ENCODE peak calls at places on chromosome 20, in seven cellular contexts. Y, U, O, T, E, C and P are unnamed samples.

GRCh38 chr20:20820780-20821495 is 108.5 kb upstream of the RALGAPA2 start:
- DNase-seq in Y (no peak), U (no peak), O (no peak), T (no peak), E (no peak), C (no peak), P (no peak)

GRCh38 chr20:50813101-50813643 is 18.3 kb downstream of the BCAS4 start:
- DNase-seq in Y (no peak), U (no peak), O (no peak), T (no peak), E (no peak), C (no peak), P (no peak)

GRCh38 chr20:1489764-1490436 is 1.3 kb downstream of the SIRPB2 start:
- DNase-seq in Y (peak; percentile 88), U (peak; percentile 29), O (no peak), T (peak; percentile 82), E (no peak), C (no peak), P (no peak)

GRCh38 chr20:7387638-7388193 is 552.5 kb downstream of the HAO1 start:
- DNase-seq in Y (no peak), U (no peak), O (no peak), T (no peak), E (no peak), C (no peak), P (no peak)

GRCh38 chr20:2237059-2237458 is 58.7 kb upstream of the TGM3 start:
- DNase-seq in Y (peak; percentile 97), U (no peak), O (no peak), T (peak; percentile 69), E (peak; percentile 100), C (peak; percentile 27), P (no peak)

GRCh38 chr20:45538209-45538798 is 978 bp downstream of the WFDC6 start:
- DNase-seq in Y (peak; percentile 90), U (no peak), O (no peak), T (peak; percentile 93), E (no peak), C (no peak), P (no peak)

GRCh38 chr20:12982098-12982497 is 26.7 kb upstream of the SPTLC3 start:
- DNase-seq in Y (peak; percentile 8), U (no peak), O (no peak), T (peak; percentile 39), E (no peak), C (no peak), P (no peak)

GRCh38 chr20:20547221-20547875 is 165.1 kb downstream of the RALGAPA2 start:
- DNase-seq in Y (peak; percentile 61), U (no peak), O (no peak), T (peak; percentile 54), E (peak; percentile 73), C (peak; percentile 28), P (no peak)

GRCh38 chr20:44098657-44099056 is 88.3 kb downstream of the JPH2 start:
- DNase-seq in Y (no peak), U (no peak), O (no peak), T (no peak), E (no peak), C (no peak), P (no peak)

GRCh38 chr20:5931411-5931810 is 18.9 kb downstream of the TRMT6 start:
- DNase-seq in Y (no peak), U (no peak), O (no peak), T (no peak), E (no peak), C (no peak), P (no peak)

GRCh38 chr20:53940883-53941546 is 129.4 kb downstream of the BCAS1 start:
- DNase-seq in Y (peak; percentile 83), U (peak; percentile 92), O (no peak), T (peak; percentile 91), E (peak; percentile 96), C (no peak), P (no peak)

GRCh38 chr20:37521091-37521771 is at the start of gene NNAT:
- DNase-seq in Y (no peak), U (no peak), O (no peak), T (no peak), E (no peak), C (no peak), P (no peak)

GRCh38 chr20:7540018-7540417 is 400.2 kb downstream of the HAO1 start:
- DNase-seq in Y (no peak), U (no peak), O (no peak), T (no peak), E (no peak), C (peak; percentile 11), P (no peak)

GRCh38 chr20:22799687-22800086 is 215.3 kb upstream of the FOXA2 start:
- DNase-seq in Y (no peak), U (no peak), O (no peak), T (no peak), E (no peak), C (no peak), P (no peak)

GRCh38 chr20:58897493-58897892 is 45.0 kb downstream of the GNAS start:
- DNase-seq in Y (no peak), U (no peak), O (no peak), T (no peak), E (no peak), C (no peak), P (no peak)
- H3K4me1 ChIP-seq in Y (peaks cover 24% of the 10 kb centered on the region), U (peaks cover 51% of the 10 kb centered on the region), O (peaks cover 3% of the 10 kb centered on the region), T (peaks cover 25% of the 10 kb centered on the region), E (peaks cover 23% of the 10 kb centered on the region), C (peaks cover 52% of the 10 kb centered on the region), P (peaks cover 28% of the 10 kb centered on the region)

DNA sequence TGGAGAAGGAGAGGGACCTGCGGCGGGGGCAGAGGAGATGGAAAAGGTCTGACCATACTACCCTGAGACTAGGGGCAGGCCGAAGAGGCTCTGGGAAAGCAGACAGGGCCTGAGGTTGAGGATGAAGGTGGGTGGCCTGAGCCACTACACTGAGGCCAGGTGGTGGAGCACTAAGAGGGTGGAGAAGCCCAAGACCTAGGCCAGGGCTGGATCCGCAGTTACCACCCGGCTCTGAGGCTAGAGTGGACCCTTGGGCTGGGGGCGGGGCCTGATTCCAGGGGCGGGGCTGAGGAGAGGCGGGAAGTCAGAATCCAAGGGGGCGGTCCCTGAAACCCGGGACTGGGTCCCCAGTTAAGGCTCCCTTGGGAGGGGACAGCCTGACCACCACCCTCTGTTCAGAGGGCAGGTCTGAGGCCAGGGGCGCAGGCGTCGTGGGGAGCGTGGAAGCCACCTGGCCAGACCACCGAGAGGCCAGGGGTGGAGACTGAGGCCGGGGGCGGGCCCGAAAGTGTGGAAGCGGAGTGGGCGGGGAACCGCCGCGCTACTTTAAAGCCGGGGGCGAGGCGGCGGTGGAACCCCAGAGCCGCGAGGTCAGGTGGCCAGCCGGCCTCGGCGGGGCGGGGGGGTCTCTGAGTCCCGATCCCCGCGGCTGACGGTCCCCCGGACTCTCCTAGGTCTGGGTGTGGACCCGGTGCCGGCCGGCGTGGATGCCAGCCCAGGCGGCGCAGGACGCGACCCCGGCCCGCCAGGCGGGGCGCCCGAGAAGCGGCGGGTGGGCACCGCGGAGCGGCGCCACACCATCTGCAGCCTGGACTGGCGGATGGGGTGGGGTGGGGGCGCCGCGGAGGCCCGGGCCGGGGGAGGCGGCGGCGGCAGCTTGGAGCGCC is 8.3 kb downstream of the CCM2L start:
- DNase-seq in Y (peak; percentile 19), U (peak; percentile 66), O (peak; percentile 88), T (peak; percentile 53), E (no peak), C (peak; percentile 90), P (no peak)
- TF ChIP-seq EZH2 in Y (peak; percentile 40), U (no peak), O (no peak), T (peak; percentile 33), E (peak; percentile 91), C (no peak), P (no peak)

DNA sequence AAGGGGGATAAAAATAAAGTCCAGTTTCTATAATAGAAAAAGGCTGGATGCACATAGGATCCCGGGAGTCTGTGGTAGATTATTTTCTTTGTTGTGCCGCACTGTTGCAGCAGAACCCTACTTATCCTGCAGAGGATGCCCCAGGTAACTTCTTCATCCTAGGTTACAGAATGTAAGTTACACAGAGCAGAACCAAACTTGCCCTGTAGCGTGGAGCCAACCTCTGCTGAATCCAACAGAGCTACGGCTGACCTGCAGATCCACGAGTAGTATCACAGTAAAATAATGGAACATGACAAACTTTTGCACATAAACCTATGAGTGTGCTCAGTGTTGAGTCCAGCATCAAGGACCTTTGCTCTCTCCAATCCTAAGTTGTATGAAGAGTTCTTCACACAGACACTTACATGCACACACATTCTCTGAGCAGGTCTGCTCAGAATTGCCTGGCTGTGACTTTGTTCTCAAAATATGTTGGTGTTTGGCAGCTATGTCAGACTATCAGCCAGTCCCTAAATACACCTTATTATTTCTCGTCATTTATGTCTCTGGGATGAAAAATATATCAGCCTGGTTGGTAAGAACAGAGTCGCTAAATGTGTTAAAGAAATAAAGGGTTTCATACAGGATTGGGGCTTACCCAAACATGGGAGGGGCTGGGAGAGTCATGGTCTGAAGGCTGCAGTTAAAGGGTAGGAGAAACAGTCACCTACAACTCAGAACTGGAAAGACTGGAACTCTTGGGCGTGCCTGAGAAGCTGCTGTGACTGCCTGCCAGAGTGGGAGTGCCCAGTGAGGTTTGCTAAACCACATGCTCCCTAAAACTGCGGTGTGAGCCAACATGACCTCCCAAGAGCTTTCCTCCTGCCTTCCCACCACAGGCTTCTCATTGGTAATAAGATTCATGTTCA is 165.1 kb upstream of the SLC24A3 start:
- DNase-seq in Y (peak; percentile 81), U (no peak), O (no peak), T (peak; percentile 92), E (no peak), C (peak; percentile 35), P (no peak)
- H3K4me1 ChIP-seq in Y (peaks cover 13% of the 10 kb centered on the region), U (no peaks in the 10 kb centered on the region), O (no peaks in the 10 kb centered on the region), T (peaks cover 16% of the 10 kb centered on the region), E (no peaks in the 10 kb centered on the region), C (no peaks in the 10 kb centered on the region), P (no peaks in the 10 kb centered on the region)

DNA sequence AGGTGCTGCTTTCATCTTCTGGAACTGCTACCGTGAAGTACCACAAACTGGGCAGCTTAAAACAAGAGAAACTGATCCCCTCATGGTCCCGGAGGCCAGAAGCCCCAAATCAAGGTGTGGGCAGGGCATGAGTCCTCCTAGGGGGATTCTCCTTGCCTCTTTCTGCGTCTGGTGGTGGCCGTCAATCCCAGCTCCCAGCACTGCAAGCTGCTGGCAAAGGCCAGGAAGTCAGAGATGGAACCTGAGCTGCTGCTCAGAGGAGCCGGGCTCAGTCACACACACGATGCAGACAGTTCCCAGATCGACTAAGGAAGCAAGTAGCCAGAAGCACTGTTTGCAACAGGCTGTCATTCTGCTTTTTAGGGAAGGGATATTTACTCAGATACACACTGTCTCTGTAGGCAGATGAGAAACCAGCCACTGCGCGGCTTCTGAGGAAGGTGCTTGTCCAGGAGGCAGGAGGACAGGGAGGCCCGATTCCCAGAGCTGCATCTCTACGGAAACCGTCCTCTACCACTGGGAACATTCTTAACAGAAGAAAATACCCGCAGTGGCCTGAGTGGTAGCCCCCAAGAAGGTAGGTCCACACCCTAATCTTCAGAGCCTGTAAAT is 15.5 kb downstream of the BHLHE23 start:
- DNase-seq in Y (no peak), U (no peak), O (no peak), T (no peak), E (no peak), C (no peak), P (no peak)
- TF ChIP-seq EZH2 in Y (no peak), U (no peak), O (no peak), T (no peak), E (no peak), C (no peak), P (no peak)

DNA sequence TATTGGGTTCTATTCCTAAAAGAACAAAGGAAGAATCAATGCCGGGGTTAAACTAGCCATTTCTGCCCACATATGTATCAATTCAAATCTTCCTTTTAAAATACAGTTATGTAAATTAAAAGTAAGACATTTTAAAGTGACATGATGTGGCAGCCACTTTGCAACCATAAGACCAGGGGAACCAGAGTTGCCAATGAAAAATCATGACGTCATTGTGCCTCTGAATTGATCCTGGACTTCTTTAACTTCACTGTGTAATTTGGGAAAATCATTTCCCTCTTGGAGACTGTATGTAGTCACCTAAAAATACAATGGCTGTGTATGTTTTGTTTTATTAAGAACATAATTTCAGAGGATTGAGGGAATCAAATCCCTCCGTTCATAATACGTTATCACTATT is 42.2 kb downstream of the SLC13A3 start:
- DNase-seq in Y (no peak), U (no peak), O (no peak), T (no peak), E (no peak), C (no peak), P (no peak)
- H3K4me1 ChIP-seq in Y (no peaks in the 10 kb centered on the region), U (no peaks in the 10 kb centered on the region), O (no peaks in the 10 kb centered on the region), T (no peaks in the 10 kb centered on the region), E (no peaks in the 10 kb centered on the region), C (peaks cover 16% of the 10 kb centered on the region), P (no peaks in the 10 kb centered on the region)